ENCODE peak calls at places on chromosomes 1 and 21, in seven cellular contexts. L is fibroblast of mammary gland; O is endothelial cell; H is AG04450; N is CD4-positive, alpha-beta T cell; W is glutamatergic neuron; V is HFFc6. I is an unnamed sample.

GRCh38 chr1:176801553-176802020 is 338.6 kb downstream of the PAPPA2 start:
- DNase-seq in W (no peak), L (peak), V (no peak), O (no peak), H (no peak), N (no peak), I (no peak)

GRCh38 chr21:35697321-35697808 is 363.0 kb downstream of the SETD4 start:
- DNase-seq in V (no peak), W (no peak), L (peak), N (no peak), O (no peak), H (no peak), I (no peak)

GRCh38 chr1:67788251-67788796 is 44.9 kb downstream of the GNG12 start:
- DNase-seq in O (no peak), W (no peak), V (no peak), N (no peak), L (no peak), H (no peak), I (no peak)

GRCh38 chr1:44390277-44390676 is 14.8 kb upstream of the RNF220 start:
- DNase-seq in V (peak), L (peak), W (no peak), N (no peak), H (peak), O (no peak), I (no peak)

GRCh38 chr1:180173952-180174351 is 19.3 kb downstream of the QSOX1 start:
- DNase-seq in H (no peak), N (no peak), W (peak), L (peak), O (no peak), V (no peak), I (peak)

GRCh38 chr1:234776256-234776874 is 166.4 kb upstream of the IRF2BP2 start:
- DNase-seq in V (no peak), N (no peak), W (no peak), H (no peak), L (no peak), O (no peak), I (no peak)

GRCh38 chr1:20616468-20617156 is 16.6 kb upstream of the PINK1 start:
- DNase-seq in O (no peak), W (no peak), N (no peak), V (no peak), L (peak), H (no peak), I (no peak)

GRCh38 chr1:111515291-111516007 is 12.0 kb upstream of the ADORA3 start:
- DNase-seq in W (peak), L (peak), V (peak), N (no peak), H (no peak), O (peak), I (peak)

GRCh38 chr21:15837603-15838002 is 107.8 kb downstream of the USP25 start:
- DNase-seq in O (no peak), N (no peak), H (no peak), L (peak), W (no peak), V (peak), I (no peak)

GRCh38 chr1:2078170-2078569 is 28.0 kb downstream of the PRKCZ start:
- DNase-seq in O (no peak), W (no peak), H (no peak), L (no peak), V (no peak), N (no peak), I (no peak)

GRCh38 chr1:210200090-210200736 is 32.4 kb upstream of the SERTAD4 start:
- DNase-seq in H (no peak), W (no peak), O (no peak), V (no peak), N (no peak), L (no peak), I (no peak)
- TF ChIP-seq CTCF in H (no peak), W (no peak), O (no peak), V (no peak), N (no peak), L (no peak), I (peak)

DNA sequence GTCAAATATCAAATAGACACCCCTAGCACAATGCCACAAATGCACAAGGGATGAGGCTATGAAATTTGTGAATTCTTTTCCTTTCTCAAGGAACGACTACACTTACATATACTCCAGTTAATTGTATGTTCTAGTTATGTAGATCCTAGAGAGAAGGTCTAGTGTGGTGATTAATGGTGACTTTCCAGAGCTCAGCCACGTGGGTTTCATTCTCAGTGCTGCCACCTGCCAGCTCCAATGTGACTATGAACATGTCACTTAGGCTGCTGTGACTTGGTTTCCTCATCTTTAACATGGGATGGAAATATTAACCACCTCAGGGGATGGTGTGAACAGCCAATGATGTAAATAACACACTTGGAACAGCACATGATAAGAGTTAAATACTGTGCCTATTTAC is 138.3 kb downstream of the APP start:
- DNase-seq in O (no peak), N (no peak), H (no peak), V (no peak), W (no peak), L (peak), I (no peak)
- TF ChIP-seq CTCF in O (no peak), N (no peak), H (no peak), V (peak), W (no peak), L (peak), I (no peak)

GRCh38 chr1:237566581-237566980 is 324.1 kb downstream of the ZP4 start:
- DNase-seq in V (no peak), O (no peak), N (no peak), L (no peak), H (no peak), W (no peak), I (no peak)

GRCh38 chr1:237565236-237565635 is 325.5 kb downstream of the ZP4 start:
- DNase-seq in N (no peak), H (no peak), W (no peak), O (no peak), L (no peak), V (no peak), I (no peak)

GRCh38 chr1:237556911-237557310 is 333.8 kb downstream of the ZP4 start:
- DNase-seq in L (no peak), N (no peak), V (no peak), O (no peak), H (no peak), W (no peak), I (no peak)

DNA sequence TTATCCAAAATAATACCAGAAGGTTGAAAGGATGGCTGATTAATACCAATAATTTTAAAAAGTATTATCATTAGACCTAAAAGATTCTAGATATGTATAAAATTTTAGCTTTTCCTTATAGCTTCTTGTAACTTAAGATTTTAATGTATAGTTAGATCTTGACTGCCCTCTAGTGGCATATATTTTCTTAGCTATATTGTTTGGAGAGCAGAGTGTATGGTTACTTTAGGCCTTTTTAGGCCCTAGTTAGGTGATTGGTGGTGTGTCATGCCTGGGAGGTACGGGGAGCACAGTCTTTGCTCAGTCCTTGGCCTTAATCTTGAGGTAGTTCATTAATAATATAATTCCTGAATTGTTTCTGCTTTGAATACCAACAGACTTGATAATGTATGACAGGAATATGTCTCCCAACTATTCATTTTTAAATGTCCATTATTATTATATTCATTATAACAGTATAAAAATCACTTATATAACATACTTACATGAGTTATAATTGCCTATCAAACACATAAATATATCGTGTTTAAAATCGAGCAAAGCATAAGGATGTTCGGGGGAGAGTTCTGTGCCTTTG is 328.4 kb downstream of the ZP4 start:
- DNase-seq in O (no peak), L (peak), V (peak), W (no peak), N (no peak), H (peak), I (no peak)
- TF ChIP-seq CTCF in O (peak), L (peak), V (peak), W (peak), N (peak), H (peak), I (peak)

GRCh38 chr1:197775282-197776262 is at the start of gene DENND1B:
- DNase-seq in V (peak), L (peak), H (no peak), N (peak), W (peak), O (peak), I (peak)
- TF ChIP-seq CTCF in V (no peak), L (no peak), H (no peak), N (peak), W (no peak), O (no peak), I (no peak)

I was measured in Peyer's patch.